ENCODE peak calls at places on chromosomes 16 and 17, in five cellular contexts. F, D, Z, B and M are unnamed samples.

GRCh38 chr17:70987867-70988340 is 818.6 kb downstream of the KCNJ2 start:
- DNase-seq in F (no peak), D (no peak), Z (no peak), B (peak; percentile 65), M (no peak)

GRCh38 chr17:32007463-32008298 is 498 bp downstream of the LRRC37B start:
- DNase-seq in F (peak; percentile 59), D (peak; percentile 72), Z (peak; percentile 32), B (peak; percentile 11), M (peak; percentile 54)

GRCh38 chr17:30547778-30548177 is 70.6 kb downstream of the GOSR1 start:
- DNase-seq in F (no peak), D (no peak), Z (no peak), B (no peak), M (no peak)

GRCh38 chr16:67395458-67396158 is 2.3 kb upstream of the TPPP3 start:
- DNase-seq in F (no peak), D (no peak), Z (no peak), B (no peak), M (peak; percentile 23)

GRCh38 chr16:14338236-14338635 is 267.1 kb downstream of the MRTFB start:
- DNase-seq in F (no peak), D (no peak), Z (no peak), B (no peak), M (no peak)

GRCh38 chr16:85835956-85836705 is 36.6 kb downstream of the COX4I1 start:
- DNase-seq in F (no peak), D (no peak), Z (no peak), B (no peak), M (no peak)

GRCh38 chr17:40775945-40776344 is 3.9 kb upstream of the KRT26 start:
- DNase-seq in F (no peak), D (no peak), Z (no peak), B (no peak), M (no peak)

GRCh38 chr16:74627506-74628220 is 20.7 kb upstream of the GLG1 start:
- DNase-seq in F (no peak), D (no peak), Z (no peak), B (no peak), M (no peak)

GRCh38 chr17:75854111-75854748 is 905 bp downstream of the WBP2 start:
- DNase-seq in F (peak; percentile 71), D (no peak), Z (no peak), B (no peak), M (no peak)
- H3K4me1 ChIP-seq in F (peaks cover 5% of the 10 kb centered on the region), D (peaks cover 17% of the 10 kb centered on the region), Z (peaks cover 62% of the 10 kb centered on the region), B (peaks cover 2% of the 10 kb centered on the region), M (peaks cover 4% of the 10 kb centered on the region)

GRCh38 chr17:58403312-58403711 is 14.0 kb downstream of the RNF43 start:
- DNase-seq in F (no peak), D (no peak), Z (no peak), B (peak; percentile 36), M (peak; percentile 70)
- H3K4me1 ChIP-seq in F (peaks cover under 1% of the 10 kb centered on the region), D (peaks cover 7% of the 10 kb centered on the region), Z (no peaks in the 10 kb centered on the region), B (no peaks in the 10 kb centered on the region), M (peaks cover 15% of the 10 kb centered on the region)

GRCh38 chr16:50804290-50804907 is 62.5 kb downstream of the CYLD start:
- DNase-seq in F (no peak), D (no peak), Z (no peak), B (no peak), M (no peak)
- H3K4me1 ChIP-seq in F (peaks cover 4% of the 10 kb centered on the region), D (peaks cover 14% of the 10 kb centered on the region), Z (peaks cover 6% of the 10 kb centered on the region), B (peaks cover 2% of the 10 kb centered on the region), M (peaks cover 3% of the 10 kb centered on the region)

GRCh38 chr17:76000016-76000754 is 470 bp upstream of the CDK3 start:
- DNase-seq in F (peak; percentile 64), D (peak; percentile 76), Z (no peak), B (peak; percentile 46), M (no peak)
- H3K4me1 ChIP-seq in F (peaks cover 34% of the 10 kb centered on the region), D (no peaks in the 10 kb centered on the region), Z (peaks cover 3% of the 10 kb centered on the region), B (peaks cover 16% of the 10 kb centered on the region), M (peaks cover 6% of the 10 kb centered on the region)

DNA sequence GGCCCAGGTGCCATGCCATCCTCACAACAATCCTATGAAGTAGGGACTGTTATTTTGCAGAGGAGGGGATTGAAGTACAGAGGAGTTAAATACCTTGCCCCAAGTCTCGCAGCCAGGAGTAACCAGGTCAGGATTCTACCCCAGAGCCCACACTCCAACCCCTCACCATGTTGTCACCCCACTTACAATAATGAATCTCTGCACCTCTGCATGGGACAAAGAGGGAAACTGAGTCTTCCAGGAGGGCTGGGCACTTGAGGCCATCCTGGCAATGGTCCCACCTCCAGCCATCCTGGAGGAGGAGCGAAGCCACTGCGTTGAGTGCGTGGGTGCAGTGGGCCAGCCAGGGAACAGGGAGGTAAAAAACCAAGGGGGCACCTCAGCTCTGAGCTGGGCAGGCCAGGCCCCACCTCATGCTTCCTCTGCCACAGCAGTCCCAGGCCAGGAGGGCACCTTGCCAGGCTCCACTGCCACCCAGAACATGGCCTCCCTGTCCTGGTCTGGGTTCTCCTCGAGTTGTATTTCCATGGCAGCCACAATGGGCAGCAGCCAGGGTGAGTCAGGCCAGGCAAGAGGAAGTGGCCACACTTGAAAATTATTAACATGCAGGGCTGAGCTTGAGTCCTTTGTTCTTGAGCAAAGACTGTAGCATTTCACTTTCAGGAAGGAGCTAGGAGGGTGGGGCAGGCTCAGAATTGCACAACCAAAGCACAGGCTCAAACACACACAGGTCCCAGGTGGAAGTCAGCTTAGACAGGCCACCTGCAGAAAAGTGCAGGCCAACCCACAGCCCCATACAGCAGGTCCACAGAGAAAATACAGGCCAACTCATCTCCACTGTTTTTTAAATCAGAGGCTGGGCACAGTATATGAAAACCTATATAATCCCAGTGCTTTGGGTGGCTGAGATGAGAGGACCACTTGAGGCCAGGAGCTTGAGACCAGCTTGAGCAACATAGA is 52.1 kb downstream of the CUEDC1 start:
- DNase-seq in F (peak; percentile 82), D (no peak), Z (peak; percentile 84), B (no peak), M (no peak)
- H3K4me1 ChIP-seq in F (peaks cover 56% of the 10 kb centered on the region), D (no peaks in the 10 kb centered on the region), Z (peaks cover 52% of the 10 kb centered on the region), B (peaks cover 37% of the 10 kb centered on the region), M (peaks cover 4% of the 10 kb centered on the region)

GRCh38 chr16:27756206-27756970 is 206.4 kb downstream of the KATNIP start:
- DNase-seq in F (no peak), D (no peak), Z (no peak), B (no peak), M (no peak)
- H3K4me1 ChIP-seq in F (no peaks in the 10 kb centered on the region), D (no peaks in the 10 kb centered on the region), Z (peaks cover 5% of the 10 kb centered on the region), B (peaks cover 14% of the 10 kb centered on the region), M (no peaks in the 10 kb centered on the region)